ENCODE peak calls at places on chromosomes 7 and 10, in ten cellular contexts. G, W, E, X, Q, U, H, J, K and C are unnamed samples.

GRCh38 chr7:4147931-4148620 is 534.0 kb upstream of the FOXK1 start:
- DNase-seq in G (no peak), Q (no peak), H (no peak), E (no peak), U (no peak), J (no peak), K (no peak), W (no peak), X (no peak), C (no peak)

GRCh38 chr7:43281268-43281667 is 168.8 kb downstream of the HECW1 start:
- DNase-seq in E (no peak), H (no peak), X (no peak), W (no peak), K (no peak), Q (no peak), J (no peak), G (no peak), U (no peak), C (no peak)

GRCh38 chr7:122166708-122167107 is 22.7 kb upstream of the AASS start:
- DNase-seq in K (no peak), J (no peak), H (peak), G (peak), X (peak), W (no peak), Q (no peak), E (no peak), U (no peak), C (no peak)

GRCh38 chr10:86178401-86179142 is 188.0 kb downstream of the GRID1 start:
- DNase-seq in J (no peak), G (no peak), E (no peak), H (peak), U (no peak), Q (no peak), X (no peak), W (peak), K (no peak), C (no peak)

GRCh38 chr7:31122649-31123058 is 70.5 kb downstream of the ADCYAP1R1 start:
- DNase-seq in X (peak), W (peak), K (peak), U (no peak), J (peak), G (peak), Q (peak), E (peak), H (peak), C (no peak)

GRCh38 chr7:30789334-30789711 is 18.1 kb downstream of the MINDY4 start:
- DNase-seq in W (no peak), E (peak), J (no peak), U (no peak), Q (no peak), H (no peak), X (peak), K (no peak), G (peak), C (no peak)

GRCh38 chr7:26291699-26292538 is at the start of gene SNX10:
- DNase-seq in X (peak), E (no peak), K (peak), G (no peak), U (peak), H (peak), W (peak), Q (no peak), J (peak), C (peak)

GRCh38 chr10:34885901-34886300 is 70.8 kb upstream of the PARD3 start:
- DNase-seq in G (no peak), E (no peak), Q (no peak), H (no peak), K (no peak), W (no peak), U (no peak), J (no peak), X (no peak), C (no peak)

GRCh38 chr7:120278773-120279172 is 5.8 kb downstream of the KCND2 start:
- DNase-seq in K (no peak), Q (no peak), W (no peak), J (no peak), E (no peak), H (no peak), X (no peak), U (no peak), G (no peak), C (no peak)

GRCh38 chr7:2109936-2110585 is 122.7 kb downstream of the MAD1L1 start:
- DNase-seq in G (peak), W (no peak), K (no peak), E (peak), J (no peak), U (no peak), X (peak), H (peak), Q (no peak), C (no peak)

GRCh38 chr7:1458676-1459511 is at the start of gene MICALL2:
- DNase-seq in X (peak), W (peak), J (peak), Q (peak), G (peak), U (no peak), K (peak), E (peak), H (peak), C (no peak)

GRCh38 chr10:132713421-132714095 is 72.4 kb downstream of the NKX6-2 start:
- DNase-seq in G (no peak), H (no peak), U (no peak), E (no peak), Q (no peak), J (no peak), X (no peak), K (peak), W (no peak), C (no peak)

GRCh38 chr7:159104188-159105030 is 40.3 kb downstream of the VIPR2 start:
- DNase-seq in U (no peak), G (no peak), X (no peak), J (no peak), Q (no peak), H (no peak), W (no peak), E (no peak), K (peak), C (no peak)

GRCh38 chr7:154953006-154953684 is 49.8 kb downstream of the PAXIP1 start:
- DNase-seq in X (peak), Q (no peak), J (no peak), E (no peak), U (peak), H (peak), W (no peak), G (peak), K (peak), C (peak)

GRCh38 chr7:32536585-32536984 is 41.3 kb downstream of the AVL9 start:
- DNase-seq in K (no peak), X (peak), Q (no peak), W (no peak), J (no peak), U (no peak), E (no peak), H (peak), G (peak), C (no peak)

GRCh38 chr7:67423058-67423457 is 426.4 kb downstream of the TYW1 start:
- DNase-seq in Q (no peak), K (no peak), X (no peak), H (no peak), W (peak), U (no peak), G (no peak), E (no peak), J (no peak), C (no peak)

GRCh38 chr7:94061316-94061715 is 57.2 kb upstream of the BET1 start:
- DNase-seq in K (no peak), E (no peak), H (no peak), J (no peak), X (no peak), Q (no peak), G (no peak), U (no peak), W (no peak), C (no peak)

GRCh38 chr7:112280267-112280666 is 73.8 kb downstream of the ZNF277 start:
- DNase-seq in J (no peak), U (no peak), H (no peak), W (no peak), X (no peak), E (no peak), Q (no peak), K (no peak), G (no peak), C (no peak)

GRCh38 chr10:122404576-122404975 is 30.1 kb downstream of the PLEKHA1 start:
- DNase-seq in E (no peak), Q (no peak), H (no peak), J (no peak), X (no peak), K (no peak), U (no peak), G (no peak), W (no peak), C (no peak)

GRCh38 chr7:113521468-113521867 is 397.3 kb downstream of the PPP1R3A start:
- DNase-seq in W (no peak), U (no peak), X (peak), G (peak), Q (no peak), J (no peak), K (no peak), H (no peak), E (no peak), C (no peak)

GRCh38 chr7:90246184-90246583 is 1.2 kb downstream of the CFAP69 start:
- DNase-seq in X (no peak), J (peak), W (no peak), H (no peak), Q (no peak), E (no peak), U (no peak), K (no peak), G (peak), C (no peak)

GRCh38 chr10:6109444-6109775 is 20.6 kb downstream of the RBM17 start:
- DNase-seq in U (no peak), Q (no peak), E (no peak), G (no peak), J (no peak), H (no peak), X (no peak), W (no peak), K (no peak), C (no peak)

GRCh38 chr7:46524350-46524749 is 603.3 kb upstream of the IGFBP3 start:
- DNase-seq in J (no peak), U (no peak), G (peak), W (no peak), H (no peak), Q (no peak), K (no peak), E (no peak), X (no peak), C (no peak)

GRCh38 chr7:37592366-37592765 is 91.2 kb upstream of the GPR141 start:
- DNase-seq in U (no peak), W (no peak), Q (no peak), J (no peak), G (no peak), H (no peak), K (no peak), E (no peak), X (peak), C (no peak)

GRCh38 chr10:47381427-47382379 is 2.4 kb downstream of the ZNF488 start:
- DNase-seq in E (no peak), K (no peak), U (no peak), Q (peak), W (no peak), X (no peak), G (no peak), J (no peak), H (no peak), C (no peak)

GRCh38 chr10:100009793-100010676 is at the start of gene DNMBP:
- DNase-seq in J (peak), E (peak), X (peak), G (peak), Q (peak), U (peak), W (peak), H (peak), K (peak), C (peak)

GRCh38 chr10:29915116-29915785 is 144.1 kb downstream of the JCAD start:
- DNase-seq in E (no peak), Q (no peak), J (no peak), X (no peak), U (no peak), H (no peak), K (no peak), W (no peak), G (no peak), C (no peak)

GRCh38 chr10:93152136-93152535 is 78.4 kb downstream of the CYP26A1 start:
- DNase-seq in Q (no peak), U (no peak), H (no peak), K (no peak), J (no peak), W (no peak), E (peak), X (peak), G (peak), C (no peak)

GRCh38 chr10:61821153-61821552 is 80.3 kb upstream of the ARID5B start:
- DNase-seq in K (no peak), W (no peak), G (no peak), J (no peak), Q (no peak), E (no peak), H (no peak), X (no peak), U (no peak), C (no peak)

GRCh38 chr7:2523461-2523905 is 3.9 kb downstream of the LFNG start:
- DNase-seq in U (no peak), E (no peak), G (no peak), H (peak), J (peak), W (peak), Q (no peak), K (peak), X (peak), C (no peak)

GRCh38 chr10:32095116-32095733 is 39.0 kb upstream of the KIF5B start:
- DNase-seq in U (no peak), Q (no peak), J (no peak), W (no peak), H (no peak), K (no peak), E (no peak), G (peak), X (no peak), C (no peak)

GRCh38 chr10:18583575-18584270 is 67.7 kb downstream of the NSUN6 start:
- DNase-seq in X (peak), K (no peak), W (no peak), E (no peak), Q (no peak), H (no peak), G (peak), J (no peak), U (no peak), C (no peak)

GRCh38 chr7:46386428-46387399 is 465.6 kb upstream of the IGFBP3 start:
- DNase-seq in G (peak), J (no peak), Q (no peak), U (no peak), E (no peak), K (no peak), W (no peak), H (no peak), X (no peak), C (no peak)

GRCh38 chr10:32556996-32557395 is 111.1 kb downstream of the CCDC7 start:
- DNase-seq in Q (no peak), J (no peak), W (no peak), E (no peak), U (no peak), K (no peak), X (no peak), G (no peak), H (no peak), C (no peak)

GRCh38 chr7:12635830-12636229 is 51.6 kb upstream of the ARL4A start:
- DNase-seq in H (no peak), X (peak), E (no peak), J (peak), Q (no peak), W (no peak), U (no peak), G (no peak), K (no peak), C (no peak)

GRCh38 chr7:142855756-142856564 is 1.1 kb downstream of the EPHB6 start:
- DNase-seq in E (no peak), J (peak), H (no peak), G (peak), X (peak), K (peak), W (peak), U (no peak), Q (no peak), C (no peak)

GRCh38 chr10:79329529-79329928 is 17.7 kb upstream of the PPIF start:
- DNase-seq in G (no peak), U (no peak), E (no peak), X (peak), Q (no peak), K (peak), J (no peak), W (no peak), H (no peak), C (no peak)

GRCh38 chr10:102776779-102777417 is 33.1 kb downstream of the WBP1L start:
- DNase-seq in E (peak), U (no peak), Q (peak), X (peak), G (peak), J (peak), W (no peak), H (no peak), K (peak), C (no peak)